ENCODE peak calls at places on chromosomes 12 and 14, in four cellular contexts. K, P, I and L are unnamed samples.

GRCh38 chr12:104975621-104976343 is 10.3 kb upstream of the NOPCHAP1 start:
- DNase-seq in K (no peak), P (no peak), I (peak), L (no peak)

GRCh38 chr12:6460751-6461371 is 9.0 kb downstream of the TAPBPL start:
- DNase-seq in K (no peak), P (no peak), I (no peak), L (no peak)

GRCh38 chr14:64053694-64054669 is 201.2 kb downstream of the SYNE2 start:
- DNase-seq in K (no peak), P (no peak), I (peak), L (no peak)

GRCh38 chr12:6183689-6184441 is 16.3 kb upstream of the CD9 start:
- DNase-seq in K (no peak), P (no peak), I (peak), L (no peak)

GRCh38 chr12:63978519-63978918 is 134.0 kb downstream of the SRGAP1 start:
- DNase-seq in K (no peak), P (no peak), I (peak), L (no peak)

GRCh38 chr12:124749725-124750124 is 113.9 kb downstream of the SCARB1 start:
- DNase-seq in K (no peak), P (no peak), I (no peak), L (no peak)

GRCh38 chr14:51219473-51220448 is 20.3 kb upstream of the TMX1 start:
- DNase-seq in K (no peak), P (no peak), I (peak), L (no peak)

GRCh38 chr12:109223868-109224267 is 85.2 kb downstream of the FOXN4 start:
- DNase-seq in K (no peak), P (no peak), I (no peak), L (no peak)

GRCh38 chr14:68786491-68787234 is 6.2 kb downstream of the ZFP36L1 start:
- DNase-seq in K (no peak), P (no peak), I (peak), L (no peak)

GRCh38 chr14:41609704-41610183 is 3.1 kb downstream of the LRFN5 start:
- DNase-seq in K (peak), P (peak), I (peak), L (no peak)

GRCh38 chr14:53054457-53054856 is 98.7 kb downstream of the DDHD1 start:
- DNase-seq in K (no peak), P (no peak), I (peak), L (no peak)

GRCh38 chr12:47038270-47038748 is 41.1 kb upstream of the PCED1B start:
- DNase-seq in K (no peak), P (no peak), I (peak), L (no peak)

GRCh38 chr14:100548939-100549338 is 38.3 kb downstream of the BEGAIN start:
- DNase-seq in K (no peak), P (no peak), I (no peak), L (no peak)

GRCh38 chr14:76727403-76727802 is 33.9 kb upstream of the VASH1 start:
- DNase-seq in K (no peak), P (no peak), I (no peak), L (no peak)

GRCh38 chr14:89330236-89331002 is 86.6 kb downstream of the FOXN3 start:
- DNase-seq in K (no peak), P (no peak), I (peak), L (no peak)

GRCh38 chr14:50775357-50775756 is 55.6 kb downstream of the NIN start:
- DNase-seq in K (no peak), P (no peak), I (peak), L (no peak)